ENCODE peak calls at places on chromosomes 3 and 15, in five cellular contexts. G is IMR-90, A is H9, N is mesenchymal stem cell, B is H1. H is an unnamed sample. For H3K27me3, the result is how much of the 10 kb centered on the place peaks cover.

GRCh38 chr3:12695112-12695511 is 31.2 kb upstream of the RAF1 start:
- DNase-seq in G (no peak), A (no peak), N (no peak), B (no peak), H (no peak)

GRCh38 chr3:172084871-172085556 is 45.6 kb downstream of the FNDC3B start:
- DNase-seq in G (peak), A (no peak), N (peak), B (no peak), H (no peak)

GRCh38 chr3:70620367-70620766 is 307.9 kb upstream of the MDFIC2 start:
- DNase-seq in G (no peak), A (no peak), N (no peak), B (no peak), H (no peak)

GRCh38 chr15:101511717-101512116 is 22.2 kb upstream of the PCSK6 start:
- DNase-seq in G (no peak), A (no peak), N (no peak), B (peak), H (no peak)

GRCh38 chr3:67635257-67635656 is 19.2 kb downstream of the SUCLG2 start:
- DNase-seq in G (peak), A (no peak), N (peak), B (no peak), H (no peak)

GRCh38 chr3:98449606-98450193 is 13.3 kb upstream of the OR5K1 start:
- DNase-seq in G (no peak), A (no peak), N (no peak), B (no peak), H (no peak)

GRCh38 chr3:56137406-56137805 is 330.9 kb downstream of the ERC2 start:
- DNase-seq in G (no peak), A (no peak), N (no peak), B (no peak), H (no peak)

GRCh38 chr15:67927501-67928156 is 87.8 kb upstream of the RNU6-1 start:
- DNase-seq in G (peak), A (no peak), N (peak), B (no peak), H (no peak)

GRCh38 chr3:76199382-76199781 is 414.0 kb upstream of the ZNF717 start:
- DNase-seq in G (no peak), A (no peak), N (no peak), B (no peak), H (no peak)

GRCh38 chr3:194344012-194344411 is 7.1 kb downstream of the CPN2 start:
- DNase-seq in G (peak), A (peak), N (peak), B (peak), H (peak)

GRCh38 chr3:117600112-117600511 is 890.5 kb downstream of the TUSC7 start:
- DNase-seq in G (no peak), A (peak), N (no peak), B (no peak), H (no peak)

GRCh38 chr3:46544771-46545503 is 21.2 kb downstream of the LRRC2 start:
- DNase-seq in G (no peak), A (peak), N (no peak), B (no peak), H (no peak)

GRCh38 chr3:46549989-46550388 is 16.1 kb downstream of the LRRC2 start:
- DNase-seq in G (no peak), A (no peak), N (no peak), B (no peak), H (no peak)

GRCh38 chr3:46549408-46549904 is 16.6 kb downstream of the LRRC2 start:
- DNase-seq in G (no peak), A (no peak), N (no peak), B (no peak), H (no peak)

GRCh38 chr3:46545695-46546630 is 20.1 kb downstream of the LRRC2 start:
- DNase-seq in G (no peak), A (no peak), N (no peak), B (no peak), H (no peak)

GRCh38 chr3:46546896-46547440 is 19.1 kb downstream of the LRRC2 start:
- DNase-seq in G (peak), A (no peak), N (no peak), B (no peak), H (no peak)
- H2AFZ ChIP-seq in G (no peak), A (no peak), N (no peak), B (no peak), H (no peak)

DNA sequence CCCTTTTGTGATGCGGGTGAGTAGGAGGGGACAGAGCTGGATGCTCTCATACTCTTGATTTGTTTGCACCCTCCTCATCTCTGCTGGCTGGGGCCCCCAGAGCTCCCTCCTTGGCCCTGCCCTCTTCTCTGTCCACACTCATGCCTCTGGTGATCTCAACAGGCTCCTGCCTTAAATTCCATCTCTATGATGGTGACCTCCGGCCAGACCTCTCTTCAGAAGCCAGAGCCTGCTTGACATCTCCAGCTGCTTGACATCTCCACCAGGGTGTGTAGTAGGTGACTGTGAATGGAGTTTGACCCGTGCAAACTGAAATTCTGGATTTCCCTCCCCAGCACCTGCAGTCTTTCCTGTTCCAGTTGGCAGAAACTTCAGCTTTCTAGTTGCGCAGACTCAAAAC is 4.3 kb upstream of the FGD5 start:
- DNase-seq in G (no peak), A (no peak), N (no peak), B (no peak), H (no peak)
- H3K27me3 ChIP-seq in G (under half), A (under half), N (half or more), B (under half), H (under half)

GRCh38 chr15:75368689-75369239 is 357 bp upstream of the MAN2C1 start:
- DNase-seq in G (peak), A (no peak), N (peak), B (no peak), H (no peak)

GRCh38 chr15:75367406-75367912 is 948 bp downstream of the MAN2C1 start:
- DNase-seq in G (no peak), A (no peak), N (no peak), B (no peak), H (no peak)

GRCh38 chr15:75369897-75370581 is 1.6 kb upstream of the MAN2C1 start:
- DNase-seq in G (no peak), A (no peak), N (no peak), B (no peak), H (no peak)

GRCh38 chr15:75366163-75366562 is 2.2 kb downstream of the MAN2C1 start:
- DNase-seq in G (no peak), A (no peak), N (no peak), B (no peak), H (no peak)

GRCh38 chr15:75367913-75368688 is at the start of gene MAN2C1:
- DNase-seq in G (peak), A (peak), N (peak), B (peak), H (peak)
- H3K4ac ChIP-seq in G (peak), A (no peak), N (peak), B (no peak), H (no peak)

DNA sequence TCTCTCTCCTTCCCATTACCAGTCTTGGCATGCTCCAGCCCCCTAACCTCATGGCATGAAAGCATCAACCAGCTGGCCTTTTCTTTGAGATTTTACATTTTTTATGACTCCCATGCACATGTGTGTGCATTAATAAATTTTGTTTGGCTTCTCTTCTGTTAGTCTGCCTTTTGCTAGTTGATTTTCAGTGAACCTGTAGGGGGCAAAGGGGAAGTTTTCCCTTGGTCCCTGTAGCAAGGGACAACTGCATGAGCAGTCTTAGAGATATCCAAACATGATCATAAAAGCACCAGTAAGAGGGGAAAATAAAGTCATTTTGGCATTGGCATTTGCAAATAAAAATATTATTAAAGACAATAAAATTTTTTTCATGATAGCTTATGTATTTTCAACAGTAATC is 73.7 kb downstream of the OXSM start:
- DNase-seq in G (no peak), A (no peak), N (no peak), B (no peak), H (no peak)
- H2AFZ ChIP-seq in G (no peak), A (no peak), N (no peak), B (no peak), H (no peak)

GRCh38 chr3:59444676-59445075 is 394.9 kb upstream of the CFAP20DC start:
- DNase-seq in G (no peak), A (no peak), N (no peak), B (no peak), H (no peak)
- H3K27me3 ChIP-seq in G (under half), A (under half), N (under half), B (under half), H (under half)

GRCh38 chr3:88742066-88742465 is 365.4 kb upstream of the EPHA3 start:
- DNase-seq in G (no peak), A (no peak), N (no peak), B (no peak), H (no peak)
- H3K4ac ChIP-seq in G (no peak), A (no peak), N (no peak), B (no peak), H (no peak)

GRCh38 chr3:183587337-183587736 is 31.8 kb upstream of the KLHL6 start:
- DNase-seq in G (no peak), A (no peak), N (no peak), B (no peak), H (no peak)

GRCh38 chr3:183584246-183584913 is 28.9 kb upstream of the KLHL6 start:
- DNase-seq in G (peak), A (no peak), N (peak), B (no peak), H (no peak)

GRCh38 chr3:183584914-183585280 is 29.4 kb upstream of the KLHL6 start:
- DNase-seq in G (no peak), A (no peak), N (no peak), B (no peak), H (no peak)

GRCh38 chr3:183583331-183584245 is 28.1 kb upstream of the KLHL6 start:
- DNase-seq in G (no peak), A (no peak), N (no peak), B (no peak), H (no peak)

GRCh38 chr3:183586477-183586876 is 31.0 kb upstream of the KLHL6 start:
- DNase-seq in G (no peak), A (no peak), N (no peak), B (no peak), H (no peak)
- H2AFZ ChIP-seq in G (no peak), A (no peak), N (no peak), B (no peak), H (no peak)

GRCh38 chr15:80250614-80251504 is 1.2 kb downstream of the CTXND1 start:
- DNase-seq in G (no peak), A (no peak), N (no peak), B (no peak), H (no peak)

GRCh38 chr15:80252281-80252619 is 237 bp upstream of the CTXND1 start:
- DNase-seq in G (no peak), A (no peak), N (no peak), B (no peak), H (no peak)

GRCh38 chr15:80249973-80250372 is 2.0 kb downstream of the CTXND1 start:
- DNase-seq in G (no peak), A (no peak), N (no peak), B (no peak), H (no peak)

GRCh38 chr15:80247320-80247719 is 4.7 kb downstream of the CTXND1 start:
- DNase-seq in G (no peak), A (no peak), N (no peak), B (no peak), H (no peak)

DNA sequence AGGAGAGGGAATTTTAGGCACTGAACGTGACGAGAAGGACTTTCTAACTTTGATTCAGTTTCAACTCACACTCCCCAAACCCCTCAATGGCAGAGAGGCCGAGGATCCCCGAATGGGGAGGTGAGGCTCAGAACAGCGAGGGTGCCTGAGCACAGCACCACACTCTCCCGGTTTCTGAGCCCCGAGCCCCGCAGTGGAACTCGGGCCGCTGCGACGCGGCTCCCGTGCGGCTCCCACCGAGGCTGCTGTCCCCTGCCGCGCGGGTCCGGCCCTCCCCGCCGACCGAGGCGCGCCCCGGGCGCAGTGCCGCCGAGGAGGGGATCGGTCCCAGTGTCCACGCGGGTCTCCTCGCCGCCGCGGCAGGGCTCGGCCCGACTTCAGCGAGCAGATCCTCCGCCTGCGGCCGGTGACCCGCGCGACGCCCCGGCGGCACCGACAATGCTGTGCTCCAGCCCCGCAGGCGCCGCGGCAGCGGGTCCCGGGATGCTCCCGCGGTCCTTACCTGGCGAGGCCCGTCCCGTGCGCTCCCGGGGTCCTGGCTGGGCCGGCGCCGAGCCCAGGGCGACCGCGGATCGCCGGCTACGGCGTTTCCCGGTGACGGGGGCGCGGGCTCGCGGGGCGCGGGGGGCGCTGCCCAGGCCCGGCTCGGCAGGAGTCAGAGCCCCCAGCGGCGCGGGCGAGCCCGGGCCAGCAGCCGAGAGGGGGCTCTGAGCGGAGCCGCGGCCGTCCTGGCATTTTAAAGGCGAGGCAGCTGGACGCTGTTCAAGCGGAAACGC is at the start of gene CTXND1:
- DNase-seq in G (no peak), A (peak), N (no peak), B (peak), H (peak)
- H3K27me3 ChIP-seq in G (half or more), A (under half), N (half or more), B (under half), H (under half)

H was measured in neuronal stem cell.